ENCODE peak calls at places on chromosomes 16 and 17, in eight cellular contexts. L, Y, R, J, G, Q, H and N are unnamed samples. For H3K4me1, the result is how much of the 10 kb centered on the place peaks cover.

GRCh38 chr17:19384723-19385391 is 2.1 kb downstream of the MFAP4 start:
- DNase-seq in L (peak), Y (peak), R (peak), J (peak), G (peak), Q (no peak), H (peak), N (peak)

GRCh38 chr17:45288825-45289224 is 26.9 kb upstream of the SPATA32 start:
- DNase-seq in L (no peak), Y (peak), R (no peak), J (peak), G (no peak), Q (no peak), H (peak), N (no peak)

GRCh38 chr17:7380321-7380720 is 568 bp upstream of the TNK1 start:
- DNase-seq in L (peak), Y (no peak), R (peak), J (peak), G (peak), Q (peak), H (peak), N (peak)

GRCh38 chr17:17693955-17694228 is 12.6 kb downstream of the RAI1 start:
- DNase-seq in L (no peak), Y (no peak), R (no peak), J (no peak), G (no peak), Q (no peak), H (no peak), N (no peak)

GRCh38 chr17:19713901-19714361 is 2.5 kb downstream of the SLC47A2 start:
- DNase-seq in L (no peak), Y (no peak), R (no peak), J (no peak), G (no peak), Q (no peak), H (no peak), N (no peak)

GRCh38 chr16:8858994-8859912 is 9.6 kb downstream of the CARHSP1 start:
- DNase-seq in L (no peak), Y (no peak), R (no peak), J (no peak), G (peak), Q (no peak), H (no peak), N (no peak)

GRCh38 chr16:66511615-66512500 is 38.1 kb downstream of the TK2 start:
- DNase-seq in L (no peak), Y (no peak), R (peak), J (peak), G (no peak), Q (peak), H (peak), N (no peak)

GRCh38 chr17:79984877-79985276 is 50.8 kb downstream of the TBC1D16 start:
- DNase-seq in L (no peak), Y (no peak), R (no peak), J (no peak), G (no peak), Q (peak), H (no peak), N (no peak)

GRCh38 chr17:48030531-48030930 is 7.1 kb downstream of the COPZ2 start:
- DNase-seq in L (no peak), Y (no peak), R (no peak), J (no peak), G (no peak), Q (no peak), H (peak), N (no peak)

GRCh38 chr17:43226393-43226792 is 2.0 kb downstream of the CCDC200 start:
- DNase-seq in L (no peak), Y (no peak), R (no peak), J (no peak), G (no peak), Q (no peak), H (no peak), N (no peak)

GRCh38 chr16:27223226-27223610 is 19.9 kb downstream of the KDM8 start:
- DNase-seq in L (peak), Y (no peak), R (no peak), J (no peak), G (peak), Q (no peak), H (peak), N (no peak)

GRCh38 chr16:64540449-64540848 is 581.4 kb downstream of the CDH11 start:
- DNase-seq in L (no peak), Y (no peak), R (no peak), J (no peak), G (no peak), Q (no peak), H (no peak), N (no peak)

GRCh38 chr17:60451965-60452364 is 29.7 kb downstream of the CHCT1 start:
- DNase-seq in L (no peak), Y (no peak), R (no peak), J (no peak), G (no peak), Q (no peak), H (no peak), N (no peak)

GRCh38 chr17:58312021-58312630 is 16.5 kb downstream of the TSPOAP1 start:
- DNase-seq in L (no peak), Y (no peak), R (no peak), J (no peak), G (no peak), Q (peak), H (peak), N (peak)

GRCh38 chr16:84357191-84357651 is 11.1 kb upstream of the ATP2C2 start:
- DNase-seq in L (no peak), Y (no peak), R (peak), J (no peak), G (no peak), Q (no peak), H (no peak), N (no peak)

GRCh38 chr16:80230328-80231117 is 310.3 kb upstream of the DYNLRB2 start:
- DNase-seq in L (no peak), Y (no peak), R (peak), J (no peak), G (no peak), Q (no peak), H (no peak), N (no peak)

GRCh38 chr17:2954898-2955445 is 108.4 kb downstream of the OR1D5 start:
- DNase-seq in L (no peak), Y (no peak), R (peak), J (no peak), G (no peak), Q (no peak), H (no peak), N (no peak)

GRCh38 chr16:49529646-49530045 is 156.0 kb downstream of the C16orf78 start:
- DNase-seq in L (no peak), Y (no peak), R (no peak), J (no peak), G (no peak), Q (no peak), H (no peak), N (no peak)

GRCh38 chr17:67212716-67213417 is 32.1 kb downstream of the HELZ start:
- DNase-seq in L (no peak), Y (no peak), R (peak), J (no peak), G (no peak), Q (no peak), H (no peak), N (no peak)

GRCh38 chr16:11361751-11362742 is 16.8 kb downstream of the RMI2 start:
- DNase-seq in L (no peak), Y (no peak), R (no peak), J (no peak), G (no peak), Q (no peak), H (no peak), N (no peak)

GRCh38 chr17:27299384-27300049 is 5.6 kb downstream of the WSB1 start:
- DNase-seq in L (no peak), Y (no peak), R (no peak), J (no peak), G (no peak), Q (no peak), H (no peak), N (no peak)

GRCh38 chr17:7834554-7834890 is 505 bp downstream of the KDM6B start:
- DNase-seq in L (peak), Y (peak), R (no peak), J (peak), G (peak), Q (peak), H (peak), N (peak)

GRCh38 chr16:2364638-2365210 is 24.2 kb upstream of the ABCA3 start:
- DNase-seq in L (no peak), Y (no peak), R (no peak), J (no peak), G (no peak), Q (no peak), H (no peak), N (no peak)

GRCh38 chr16:84782841-84783240 is 36.9 kb upstream of the CRISPLD2 start:
- DNase-seq in L (no peak), Y (no peak), R (no peak), J (no peak), G (no peak), Q (no peak), H (no peak), N (no peak)

GRCh38 chr17:20992416-20992815 is 50.4 kb downstream of the USP22 start:
- DNase-seq in L (no peak), Y (no peak), R (no peak), J (no peak), G (peak), Q (no peak), H (no peak), N (no peak)

GRCh38 chr17:79902146-79902791 is 63.0 kb upstream of the CBX4 start:
- DNase-seq in L (no peak), Y (no peak), R (no peak), J (no peak), G (no peak), Q (peak), H (no peak), N (no peak)

GRCh38 chr17:72387969-72388368 is 267.1 kb downstream of the SOX9 start:
- DNase-seq in L (no peak), Y (no peak), R (peak), J (no peak), G (no peak), Q (no peak), H (no peak), N (no peak)

GRCh38 chr16:57529324-57530103 is 6.9 kb downstream of the CCDC102A start:
- DNase-seq in L (peak), Y (no peak), R (no peak), J (no peak), G (no peak), Q (no peak), H (no peak), N (no peak)

GRCh38 chr16:84048306-84048705 is 5.7 kb upstream of the SLC38A8 start:
- DNase-seq in L (no peak), Y (no peak), R (no peak), J (peak), G (no peak), Q (no peak), H (no peak), N (no peak)

GRCh38 chr17:74326506-74326905 is 480 bp downstream of the KIF19 start:
- DNase-seq in L (no peak), Y (no peak), R (no peak), J (no peak), G (no peak), Q (no peak), H (no peak), N (no peak)

GRCh38 chr17:73118139-73118538 is 25.7 kb upstream of the SLC39A11 start:
- DNase-seq in L (no peak), Y (no peak), R (no peak), J (no peak), G (no peak), Q (no peak), H (no peak), N (no peak)

GRCh38 chr16:46629331-46629843 is 8.2 kb upstream of the SHCBP1 start:
- DNase-seq in L (no peak), Y (no peak), R (peak), J (no peak), G (no peak), Q (no peak), H (no peak), N (no peak)
- TF ChIP-seq CTCF in L (no peak), Y (no peak), R (peak), J (no peak), G (no peak), Q (no peak), H (no peak), N (peak)

GRCh38 chr17:78355701-78356100 is 4.2 kb downstream of the SOCS3 start:
- DNase-seq in L (no peak), Y (no peak), R (peak), J (no peak), G (no peak), Q (no peak), H (no peak), N (no peak)
- H3K4me1 ChIP-seq in L (half or more), Y (under half), R (under half), J (half or more), G (under half), Q (under half), H (half or more), N (under half)

GRCh38 chr16:31080756-31081419 is 6.7 kb downstream of the ZNF646 start:
- DNase-seq in L (no peak), Y (no peak), R (no peak), J (no peak), G (no peak), Q (no peak), H (no peak), N (no peak)
- TF ChIP-seq POLR2A in L (no peak), Y (no peak), R (no peak), J (no peak), G (no peak), Q (no peak), H (no peak), N (no peak)

GRCh38 chr16:20740901-20741491 is 622 bp downstream of the THUMPD1 start:
- DNase-seq in L (peak), Y (peak), R (peak), J (peak), G (peak), Q (peak), H (peak), N (peak)

GRCh38 chr16:20743591-20743990 is 2.0 kb upstream of the THUMPD1 start:
- DNase-seq in L (no peak), Y (no peak), R (no peak), J (no peak), G (no peak), Q (no peak), H (no peak), N (no peak)

GRCh38 chr16:20740007-20740883 is 1.4 kb downstream of the THUMPD1 start:
- DNase-seq in L (no peak), Y (no peak), R (no peak), J (peak), G (no peak), Q (no peak), H (no peak), N (no peak)

GRCh38 chr16:20744922-20745440 is 3.4 kb upstream of the THUMPD1 start:
- DNase-seq in L (no peak), Y (no peak), R (no peak), J (no peak), G (no peak), Q (no peak), H (peak), N (no peak)

GRCh38 chr16:20741555-20742285 is at the start of gene THUMPD1:
- DNase-seq in L (peak), Y (peak), R (peak), J (peak), G (peak), Q (peak), H (peak), N (peak)
- TF ChIP-seq CTCF in L (peak), Y (no peak), R (peak), J (no peak), G (peak), Q (peak), H (no peak), N (no peak)

GRCh38 chr17:38419508-38419981 is 8.7 kb upstream of the ARHGAP23 start:
- DNase-seq in L (no peak), Y (no peak), R (no peak), J (no peak), G (no peak), Q (no peak), H (no peak), N (no peak)

GRCh38 chr17:38417210-38417951 is 10.9 kb upstream of the ARHGAP23 start:
- DNase-seq in L (no peak), Y (no peak), R (no peak), J (no peak), G (no peak), Q (no peak), H (no peak), N (peak)

GRCh38 chr17:38418693-38419507 is 9.4 kb upstream of the ARHGAP23 start:
- DNase-seq in L (no peak), Y (no peak), R (no peak), J (no peak), G (no peak), Q (no peak), H (no peak), N (no peak)

GRCh38 chr17:38416840-38417209 is 11.4 kb upstream of the ARHGAP23 start:
- DNase-seq in L (no peak), Y (no peak), R (no peak), J (no peak), G (no peak), Q (no peak), H (no peak), N (peak)

DNA sequence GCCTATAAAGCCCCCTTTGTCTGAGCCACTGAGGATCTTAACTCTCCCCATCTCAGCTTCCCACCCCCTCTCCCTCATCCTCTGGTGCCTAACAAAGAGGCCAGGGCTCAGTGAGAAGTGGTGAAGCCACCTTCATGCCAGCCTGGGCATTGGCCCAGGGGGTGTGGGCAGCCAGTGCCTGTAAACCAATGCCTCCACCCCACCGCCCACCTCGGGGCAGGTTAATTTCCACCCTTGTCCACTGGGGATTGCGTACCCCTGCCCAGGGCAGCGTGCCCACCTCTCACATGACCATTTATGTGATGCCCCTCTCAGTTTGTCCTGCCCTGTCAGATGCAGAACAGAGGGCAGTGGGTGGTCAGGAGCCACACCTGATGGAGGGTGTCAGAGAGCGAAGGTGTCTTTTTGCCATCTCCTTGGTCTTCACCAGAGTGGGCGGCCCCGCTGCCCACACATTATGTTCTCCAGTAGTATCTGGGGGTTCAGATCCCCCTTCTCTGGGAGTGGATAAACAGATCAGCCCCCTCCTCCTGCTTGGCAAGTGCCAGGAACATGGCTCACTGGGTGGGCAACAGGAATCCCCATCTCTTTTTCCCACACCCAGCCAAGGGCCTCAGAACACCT is 10.1 kb upstream of the ARHGAP23 start:
- DNase-seq in L (no peak), Y (no peak), R (no peak), J (no peak), G (no peak), Q (no peak), H (no peak), N (no peak)
- H3K4me1 ChIP-seq in L (under half), Y (under half), R (under half), J (under half), G (under half), Q (under half), H (under half), N (under half)